ENCODE peak calls at places on chromosomes 2 and 18, in four cellular contexts. J, A, W and B are unnamed samples.

GRCh38 chr2:68643011-68643873 is at the start of gene PROKR1:
- DNase-seq in W (no peak), A (no peak), J (no peak), B (peak; percentile 44)

GRCh38 chr2:223978451-223978850 is 21.2 kb downstream of the MRPL44 start:
- DNase-seq in W (no peak), A (no peak), J (no peak), B (no peak)

GRCh38 chr2:222900354-222900753 is 39.5 kb downstream of the ACSL3 start:
- DNase-seq in A (no peak), J (peak; percentile 91), W (no peak), B (no peak)

GRCh38 chr2:69437751-69438154 is 518 bp upstream of the NFU1 start:
- DNase-seq in J (no peak), A (no peak), W (no peak), B (no peak)

GRCh38 chr18:55912919-55913318 is 324.9 kb upstream of the TCF4 start:
- DNase-seq in W (no peak), J (no peak), A (no peak), B (no peak)

GRCh38 chr2:230170532-230170931 is 49.3 kb downstream of the SP110 start:
- DNase-seq in W (no peak), A (no peak), J (no peak), B (no peak)

GRCh38 chr2:172098650-172099471 is 3.8 kb downstream of the DLX2 start:
- DNase-seq in W (no peak), A (no peak), J (peak; percentile 71), B (peak; percentile 74)

GRCh38 chr18:58038063-58038462 is 6.0 kb upstream of the NEDD4L start:
- DNase-seq in W (no peak), J (no peak), A (no peak), B (no peak)

GRCh38 chr18:5463390-5463789 is 80.4 kb downstream of the EPB41L3 start:
- DNase-seq in A (no peak), W (no peak), J (peak; percentile 93), B (no peak)

GRCh38 chr2:58871469-58872142 is 630.5 kb upstream of the FANCL start:
- DNase-seq in W (no peak), A (peak; percentile 32), J (no peak), B (no peak)
- TF ChIP-seq CTCF in W (peak; percentile 31), A (peak; percentile 40), J (no peak), B (no peak)

GRCh38 chr2:175630319-175631246 is 371.5 kb downstream of the LNPK start:
- DNase-seq in W (no peak), J (no peak), A (no peak), B (no peak)
- TF ChIP-seq CTCF in W (no peak), J (no peak), A (no peak), B (no peak)

GRCh38 chr2:180657054-180657453 is 323.4 kb upstream of the UBE2E3 start:
- DNase-seq in J (peak; percentile 78), A (no peak), W (no peak), B (no peak)
- TF ChIP-seq CTCF in J (no peak), A (no peak), W (no peak), B (no peak)

DNA sequence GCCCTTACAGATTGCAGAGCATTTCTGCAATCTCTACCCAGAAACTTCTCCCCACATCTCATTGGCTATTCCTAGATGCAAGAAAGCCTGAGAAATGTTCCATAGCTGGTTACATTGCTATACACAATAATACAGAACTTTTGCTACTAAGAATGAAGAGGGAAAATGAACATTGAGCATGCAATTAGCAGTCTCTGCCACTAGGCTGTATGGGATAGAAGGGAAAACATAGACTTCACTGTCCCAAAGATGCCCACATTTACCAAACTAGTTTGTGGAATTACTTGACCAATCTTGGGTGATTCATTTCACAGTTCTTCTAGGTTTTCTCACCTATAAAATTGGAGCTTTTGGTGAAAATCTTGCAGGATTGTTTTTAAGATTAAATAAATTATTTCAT is 265.7 kb upstream of the NT5C1B start:
- DNase-seq in A (no peak), W (peak; percentile 4), J (peak; percentile 22), B (no peak)
- TF ChIP-seq CTCF in A (peak; percentile 30), W (peak; percentile 42), J (peak; percentile 44), B (no peak)

GRCh38 chr2:232230557-232230956 is 148.0 kb upstream of the ALPP start:
- DNase-seq in J (peak; percentile 17), A (peak; percentile 64), W (no peak), B (peak; percentile 38)
- TF ChIP-seq CTCF in J (peak; percentile 18), A (peak; percentile 50), W (peak; percentile 24), B (peak; percentile 4)

DNA sequence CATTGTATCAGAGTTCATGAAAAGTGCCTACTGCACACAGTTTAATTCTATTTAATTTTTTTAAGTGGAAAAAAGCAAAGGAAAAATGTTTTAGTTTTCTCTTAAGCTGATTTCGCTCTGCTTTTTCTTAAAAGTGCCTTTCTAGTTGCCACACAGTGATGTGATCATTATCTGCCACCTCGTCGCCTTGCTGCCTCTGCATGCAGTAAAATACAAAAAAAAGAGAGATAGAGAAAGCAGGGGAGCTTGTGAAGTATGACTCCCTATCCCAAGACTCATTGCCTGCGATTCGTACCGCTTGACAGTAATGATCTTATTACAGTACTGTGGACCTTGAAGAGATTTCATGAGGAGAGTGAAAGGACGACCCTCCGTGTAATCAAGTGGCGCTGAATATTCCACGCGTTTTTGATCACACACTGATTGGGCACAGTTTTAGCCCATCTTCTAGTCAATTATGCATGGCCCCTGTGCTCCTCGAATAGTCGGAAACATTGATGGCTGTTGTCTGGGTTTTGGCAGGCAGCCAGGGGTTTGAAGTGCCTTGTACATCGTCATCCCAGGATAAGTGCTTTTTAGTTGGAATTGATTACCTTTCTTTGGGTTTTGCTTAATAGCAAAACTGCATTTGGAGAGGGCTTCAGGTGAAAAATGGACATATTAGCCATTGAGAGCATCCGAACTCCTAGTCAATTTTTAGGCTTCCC is 188.3 kb downstream of the GBX2 start:
- DNase-seq in J (no peak), A (no peak), W (no peak), B (no peak)
- TF ChIP-seq CTCF in J (no peak), A (no peak), W (no peak), B (no peak)

GRCh38 chr2:64327510-64328414 is 126.2 kb upstream of the LGALSL start:
- DNase-seq in W (no peak), J (no peak), A (peak; percentile 56), B (peak; percentile 46)
- TF ChIP-seq CTCF in W (peak; percentile 51), J (peak; percentile 34), A (peak; percentile 64), B (peak; percentile 32)